ENCODE peak calls at places on chromosomes 2 and 18, in four cellular contexts. U, E, W and J are unnamed samples.

GRCh38 chr18:77013777-77014525 is 118.6 kb downstream of the MBP start:
- DNase-seq in W (no peak), U (peak), E (no peak), J (no peak)

GRCh38 chr2:45826889-45827635 is 175.6 kb downstream of the PRKCE start:
- DNase-seq in E (no peak), U (peak), W (no peak), J (peak)

GRCh38 chr2:147773479-147773878 is 71.3 kb upstream of the ACVR2A start:
- DNase-seq in E (no peak), U (no peak), W (no peak), J (no peak)

GRCh38 chr18:23743733-23744333 is 54.6 kb downstream of the LAMA3 start:
- DNase-seq in E (no peak), W (no peak), U (no peak), J (no peak)

GRCh38 chr2:188765522-188765921 is 208.7 kb upstream of the COL3A1 start:
- DNase-seq in W (no peak), U (peak), E (no peak), J (no peak)

GRCh38 chr2:176999331-176999730 is 213.3 kb upstream of the HNRNPA3 start:
- DNase-seq in E (no peak), W (no peak), U (peak), J (no peak)

GRCh38 chr2:179248024-179248348 is 16.6 kb downstream of the SESTD1 start:
- DNase-seq in U (no peak), W (no peak), E (no peak), J (no peak)

GRCh38 chr2:47323822-47324171 is 79.2 kb upstream of the MSH2 start:
- DNase-seq in W (no peak), U (no peak), E (no peak), J (no peak)

GRCh38 chr18:79480171-79480981 is 84.6 kb downstream of the NFATC1 start:
- DNase-seq in E (no peak), U (no peak), W (no peak), J (no peak)

GRCh38 chr2:25168256-25169072 is at the start of gene POMC:
- DNase-seq in U (peak), W (no peak), E (peak), J (peak)

GRCh38 chr2:215356948-215357461 is 45.1 kb downstream of the ATIC start:
- DNase-seq in U (peak), E (no peak), W (no peak), J (no peak)

GRCh38 chr2:206801417-206801772 is 36.0 kb downstream of the FASTKD2 start:
- DNase-seq in E (no peak), W (no peak), U (no peak), J (no peak)

GRCh38 chr2:150624001-150624401 is 136.5 kb upstream of the RND3 start:
- DNase-seq in U (peak), W (no peak), E (no peak), J (no peak)

GRCh38 chr2:109421101-109421500 is 192.7 kb downstream of the SEPTIN10 start:
- DNase-seq in E (no peak), U (no peak), W (no peak), J (peak)

GRCh38 chr2:104853401-104853925 is 452 bp upstream of the POU3F3 start:
- DNase-seq in U (no peak), W (no peak), E (no peak), J (no peak)

GRCh38 chr2:228847684-228848083 is 423.4 kb downstream of the PID1 start:
- DNase-seq in W (no peak), E (no peak), U (peak), J (no peak)

GRCh38 chr2:104412384-104412783 is 441.5 kb upstream of the POU3F3 start:
- DNase-seq in E (no peak), W (no peak), U (no peak), J (peak)

GRCh38 chr2:102604754-102605153 is 14.6 kb upstream of the SLC9A2 start:
- DNase-seq in W (no peak), E (no peak), U (no peak), J (peak)

GRCh38 chr2:11907178-11907577 is 160.7 kb downstream of the LPIN1 start:
- DNase-seq in E (no peak), W (no peak), U (no peak), J (peak)

GRCh38 chr2:6080837-6081541 is 388.8 kb downstream of the SOX11 start:
- DNase-seq in W (no peak), U (no peak), E (no peak), J (no peak)

GRCh38 chr2:189683348-189683747 is 8.9 kb downstream of the ANKAR start:
- DNase-seq in U (no peak), W (no peak), E (no peak), J (no peak)

DNA sequence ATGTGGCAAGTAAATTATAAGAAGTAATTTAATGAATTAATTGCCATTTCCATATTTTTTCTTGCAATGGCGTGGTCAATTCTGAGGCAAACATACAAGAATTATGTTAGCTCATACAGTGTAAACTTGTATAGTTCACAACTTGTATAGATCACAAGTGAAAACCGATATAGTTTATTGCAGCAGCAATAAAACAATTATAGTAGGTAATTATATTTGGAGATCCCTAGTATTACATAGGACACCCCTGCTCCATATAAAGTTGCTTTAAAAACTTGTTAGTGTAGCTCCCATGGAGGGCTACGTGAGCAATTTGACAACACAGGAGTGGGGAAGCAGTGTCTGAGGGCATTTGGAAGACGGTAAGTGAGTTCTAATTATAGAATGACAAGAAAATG is 288.2 kb downstream of the SOCS6 start:
- DNase-seq in W (no peak), U (no peak), E (no peak), J (no peak)
- TF ChIP-seq CTCF in W (no peak), U (no peak), E (no peak), J (no peak)

DNA sequence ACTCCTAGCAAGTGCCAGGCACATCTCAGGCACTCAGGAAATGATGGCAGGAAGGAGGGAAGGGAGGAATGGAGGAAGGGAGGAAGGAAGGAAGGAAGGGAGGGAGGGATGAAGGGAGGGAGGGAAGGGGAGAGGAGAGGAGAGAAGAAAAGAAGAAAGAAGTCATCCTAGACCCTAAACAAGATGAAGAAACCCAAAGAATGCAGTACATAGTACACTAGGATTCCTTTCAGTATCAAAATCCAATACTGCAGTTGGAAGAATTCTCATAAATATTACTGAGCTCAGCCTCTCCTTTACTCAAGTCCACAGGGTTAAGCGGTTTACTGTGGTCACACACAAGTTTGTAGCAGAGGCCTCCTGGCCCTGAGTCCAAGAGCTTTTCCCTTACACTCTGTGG is 155.7 kb upstream of the ETAA1 start:
- DNase-seq in U (no peak), W (no peak), E (no peak), J (no peak)
- TF ChIP-seq CTCF in U (no peak), W (no peak), E (no peak), J (no peak)

DNA sequence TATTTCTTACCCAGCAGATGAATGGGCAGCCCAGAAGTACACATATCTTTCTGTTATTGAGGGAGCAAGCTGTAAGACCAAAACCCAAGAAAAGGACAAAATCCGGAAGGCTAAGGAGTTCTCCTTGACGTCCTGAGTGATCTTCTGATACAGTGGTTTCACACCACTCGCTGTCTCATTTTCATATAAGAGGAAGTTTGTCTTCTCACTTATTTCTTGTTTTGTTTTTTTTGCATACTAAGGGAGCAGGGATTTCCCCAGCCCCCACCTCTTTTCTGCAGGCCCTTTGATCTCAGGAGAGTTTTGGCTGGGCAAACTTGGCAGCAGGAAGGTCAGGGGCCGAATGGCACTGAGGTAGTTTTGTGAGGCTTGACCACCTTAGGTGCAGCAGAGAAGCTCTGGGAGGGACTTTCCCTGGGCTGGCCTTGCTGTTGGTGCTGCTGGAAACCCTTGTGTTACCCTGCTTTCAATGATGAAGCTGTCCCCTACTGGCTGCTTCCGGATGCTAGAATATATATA is 13.3 kb downstream of the CHRNA1 start:
- DNase-seq in E (peak), U (no peak), W (no peak), J (no peak)
- TF ChIP-seq CTCF in E (no peak), U (no peak), W (no peak), J (no peak)

GRCh38 chr2:240179186-240179815 is 38.8 kb upstream of the OTOS start:
- DNase-seq in E (no peak), U (no peak), W (no peak), J (no peak)
- TF ChIP-seq CTCF in E (no peak), U (no peak), W (no peak), J (no peak)

GRCh38 chr2:69298261-69298660 is 88.8 kb downstream of the GFPT1 start:
- DNase-seq in U (peak), W (no peak), E (no peak), J (no peak)
- TF ChIP-seq CTCF in U (peak), W (no peak), E (no peak), J (no peak)